ENCODE peak calls at places on chromosomes 13 and 19, in eight cellular contexts. C is NCI-H345; M is activated CD4-positive, alpha-beta T cell treated with anti-CD3 and anti-CD28 coated beads for 4 hours; J is A549; E is body of pancreas; Q is activated CD4-positive, alpha-beta memory T cell treated with anti-CD3 and anti-CD28 coated beads, Interleukin-2, amount 10 ng/mL, durations not matched to agents 7 days and 5 days; B is HT1080; H is NCI-H2029. Z is an unnamed sample.
A peak's percentile ranks its signal among the peaks of the same experiment; 100 is the strongest.

GRCh38 chr19:3224346-3225325 is at the start of gene CELF5:
- DNase-seq in C (peak; percentile 72), B (no peak), M (peak; percentile 63), E (peak; percentile 68), Q (peak; percentile 59), J (peak; percentile 35), H (peak; percentile 26), Z (peak; percentile 43)

GRCh38 chr19:40529093-40529954 is 47.3 kb upstream of the SHKBP1 start:
- DNase-seq in H (peak; percentile 88), C (peak; percentile 99), J (peak; percentile 100), Q (peak; percentile 90), E (peak; percentile 91), B (peak; percentile 70), M (peak; percentile 89), Z (peak; percentile 93)

GRCh38 chr19:13887529-13887928 is 10.6 kb downstream of the NANOS3 start:
- DNase-seq in C (no peak), M (no peak), H (no peak), B (peak; percentile 60), J (no peak), E (no peak), Q (no peak), Z (no peak)

GRCh38 chr13:95002968-95003813 is 290.8 kb upstream of the SOX21 start:
- DNase-seq in J (no peak), M (no peak), Q (no peak), H (peak; percentile 73), C (peak; percentile 97), E (peak; percentile 19), B (no peak), Z (no peak)

GRCh38 chr13:97506511-97506910 is 72.5 kb downstream of the RAP2A start:
- DNase-seq in M (no peak), J (no peak), B (peak; percentile 49), C (no peak), E (no peak), Q (no peak), H (no peak), Z (no peak)

GRCh38 chr19:55080915-55081772 is 5.5 kb downstream of the EPS8L1 start:
- DNase-seq in E (peak; percentile 77), B (peak; percentile 46), C (peak; percentile 78), J (peak; percentile 77), M (peak; percentile 78), H (peak; percentile 70), Q (peak; percentile 97), Z (no peak)

GRCh38 chr19:7349961-7350711 is 1.4 kb downstream of the ARHGEF18 start:
- DNase-seq in Q (no peak), B (no peak), C (no peak), H (no peak), J (no peak), M (peak; percentile 40), E (no peak), Z (no peak)

GRCh38 chr13:20525144-20525600 is 485 bp downstream of the CRYL1 start:
- DNase-seq in Q (peak; percentile 46), B (peak; percentile 23), M (no peak), C (no peak), E (peak; percentile 62), H (no peak), J (no peak), Z (peak; percentile 16)

GRCh38 chr19:1111641-1112253 is 8.0 kb downstream of the GPX4 start:
- DNase-seq in M (no peak), H (no peak), C (no peak), Q (no peak), B (no peak), E (no peak), J (no peak), Z (no peak)

GRCh38 chr19:27822336-27822735 is 1390.6 kb downstream of the UQCRFS1 start:
- DNase-seq in E (no peak), M (no peak), Q (no peak), H (no peak), B (no peak), C (no peak), J (no peak), Z (no peak)

GRCh38 chr13:29465741-29466293 is 129.7 kb downstream of the SLC7A1 start:
- DNase-seq in C (no peak), Q (no peak), B (peak; percentile 56), H (no peak), E (peak; percentile 55), M (no peak), J (no peak), Z (peak; percentile 42)

GRCh38 chr13:97344250-97345175 is 89.5 kb upstream of the RAP2A start:
- DNase-seq in H (no peak), E (peak; percentile 76), Q (peak; percentile 59), B (peak; percentile 48), C (peak; percentile 44), M (peak; percentile 39), J (no peak), Z (peak; percentile 16)

GRCh38 chr19:17483605-17484002 is 13.3 kb downstream of the SLC27A1 start:
- DNase-seq in Q (no peak), H (no peak), J (no peak), C (no peak), M (no peak), B (no peak), E (no peak), Z (no peak)

GRCh38 chr19:38977445-38978314 is 2.1 kb upstream of the FBXO17 start:
- DNase-seq in M (no peak), B (peak; percentile 91), Q (peak; percentile 69), C (no peak), H (no peak), E (no peak), J (no peak), Z (peak; percentile 54)